ENCODE peak calls at places on chromosomes 2 and 18, in nine cellular contexts. One of them, this sample, is unnamed.

GRCh38 chr2:20317690-20318089 is 33.0 kb downstream of the PUM2 start:
- DNase-seq in K562: no peak
- DNase-seq in Panc1: no peak
- DNase-seq in SK-N-SH: no peak
- DNase-seq in GM12878: no peak
- DNase-seq in HCT116: no peak
- DNase-seq in HepG2: no peak
- DNase-seq in GM23338: no peak
- DNase-seq in A549: no peak
- DNase-seq in this sample: no peak

GRCh38 chr2:109213646-109214417 is 84.8 kb downstream of the SH3RF3 start:
- DNase-seq in K562: peak; percentile 40
- DNase-seq in A549: no peak
- DNase-seq in HCT116: no peak
- DNase-seq in HepG2: no peak
- DNase-seq in GM12878: peak; percentile 82
- DNase-seq in SK-N-SH: no peak
- DNase-seq in Panc1: no peak
- DNase-seq in GM23338: no peak
- DNase-seq in this sample: peak; percentile 86

GRCh38 chr18:61710082-61710620 is 182.7 kb downstream of the RNF152 start:
- DNase-seq in GM23338: no peak
- DNase-seq in A549: no peak
- DNase-seq in Panc1: no peak
- DNase-seq in HepG2: no peak
- DNase-seq in HCT116: no peak
- DNase-seq in K562: no peak
- DNase-seq in SK-N-SH: no peak
- DNase-seq in GM12878: no peak
- DNase-seq in this sample: no peak

GRCh38 chr2:169715379-169716228 is 18.0 kb upstream of the KLHL23 start:
- DNase-seq in A549: no peak
- DNase-seq in SK-N-SH: peak; percentile 30
- DNase-seq in HCT116: no peak
- DNase-seq in GM23338: no peak
- DNase-seq in K562: peak; percentile 41
- DNase-seq in HepG2: peak; percentile 98
- DNase-seq in GM12878: no peak
- DNase-seq in Panc1: no peak
- DNase-seq in this sample: no peak

GRCh38 chr2:190062617-190063016 is at the start of gene MSTN:
- DNase-seq in HCT116: no peak
- DNase-seq in Panc1: no peak
- DNase-seq in GM23338: no peak
- DNase-seq in HepG2: no peak
- DNase-seq in A549: no peak
- DNase-seq in SK-N-SH: no peak
- DNase-seq in GM12878: no peak
- DNase-seq in K562: no peak
- DNase-seq in this sample: no peak

GRCh38 chr18:72235422-72235821 is 308.7 kb downstream of the CBLN2 start:
- DNase-seq in A549: peak; percentile 15
- DNase-seq in HCT116: no peak
- DNase-seq in Panc1: no peak
- DNase-seq in GM23338: no peak
- DNase-seq in K562: no peak
- DNase-seq in GM12878: no peak
- DNase-seq in SK-N-SH: no peak
- DNase-seq in HepG2: no peak
- DNase-seq in this sample: no peak

GRCh38 chr18:57898506-57899124 is 95.5 kb upstream of the ATP8B1 start:
- DNase-seq in GM12878: no peak
- DNase-seq in A549: peak; percentile 16
- DNase-seq in GM23338: no peak
- DNase-seq in HepG2: no peak
- DNase-seq in K562: no peak
- DNase-seq in Panc1: no peak
- DNase-seq in SK-N-SH: no peak
- DNase-seq in HCT116: no peak
- DNase-seq in this sample: no peak

GRCh38 chr2:62309465-62310091 is 113.7 kb downstream of the B3GNT2 start:
- DNase-seq in SK-N-SH: peak; percentile 78
- DNase-seq in GM12878: peak; percentile 99
- DNase-seq in A549: no peak
- DNase-seq in HCT116: no peak
- DNase-seq in GM23338: peak; percentile 56
- DNase-seq in Panc1: no peak
- DNase-seq in K562: no peak
- DNase-seq in HepG2: no peak
- DNase-seq in this sample: no peak

GRCh38 chr2:153068067-153068466 is 349.6 kb downstream of the ARL6IP6 start:
- DNase-seq in SK-N-SH: no peak
- DNase-seq in GM23338: no peak
- DNase-seq in K562: no peak
- DNase-seq in GM12878: no peak
- DNase-seq in HCT116: no peak
- DNase-seq in Panc1: no peak
- DNase-seq in A549: no peak
- DNase-seq in HepG2: no peak
- DNase-seq in this sample: no peak

GRCh38 chr2:85887566-85888019 is 1.2 kb downstream of the ST3GAL5 start:
- DNase-seq in Panc1: no peak
- DNase-seq in HepG2: no peak
- DNase-seq in HCT116: no peak
- DNase-seq in GM12878: no peak
- DNase-seq in K562: no peak
- DNase-seq in A549: peak; percentile 57
- DNase-seq in GM23338: no peak
- DNase-seq in SK-N-SH: peak; percentile 52
- DNase-seq in this sample: peak; percentile 66

GRCh38 chr2:233915133-233915532 is 2.0 kb upstream of the TRPM8 start:
- DNase-seq in GM23338: peak; percentile 38
- DNase-seq in K562: no peak
- DNase-seq in HCT116: no peak
- DNase-seq in SK-N-SH: peak; percentile 32
- DNase-seq in A549: peak; percentile 50
- DNase-seq in Panc1: no peak
- DNase-seq in GM12878: no peak
- DNase-seq in HepG2: no peak
- DNase-seq in this sample: no peak

GRCh38 chr2:127932199-127932877 is 46.6 kb upstream of the AMMECR1L start:
- DNase-seq in K562: no peak
- DNase-seq in GM23338: no peak
- DNase-seq in A549: peak; percentile 65
- DNase-seq in GM12878: no peak
- DNase-seq in HepG2: no peak
- DNase-seq in SK-N-SH: no peak
- DNase-seq in HCT116: peak; percentile 64
- DNase-seq in Panc1: peak; percentile 86
- DNase-seq in this sample: no peak

GRCh38 chr2:100739735-100740432 is 80.1 kb upstream of the NPAS2 start:
- DNase-seq in HCT116: no peak
- DNase-seq in A549: no peak
- DNase-seq in Panc1: no peak
- DNase-seq in GM12878: no peak
- DNase-seq in K562: peak; percentile 20
- DNase-seq in HepG2: no peak
- DNase-seq in GM23338: no peak
- DNase-seq in SK-N-SH: no peak
- DNase-seq in this sample: no peak

GRCh38 chr18:59219672-59220163 is at the start of gene GRP:
- DNase-seq in GM12878: no peak
- DNase-seq in HepG2: no peak
- DNase-seq in GM23338: peak; percentile 59
- DNase-seq in K562: no peak
- DNase-seq in HCT116: no peak
- DNase-seq in SK-N-SH: peak; percentile 42
- DNase-seq in Panc1: no peak
- DNase-seq in A549: no peak
- DNase-seq in this sample: no peak

GRCh38 chr2:96822786-96823185 is 6.7 kb downstream of the CNNM3 start:
- DNase-seq in HepG2: no peak
- DNase-seq in A549: no peak
- DNase-seq in HCT116: no peak
- DNase-seq in Panc1: no peak
- DNase-seq in GM12878: no peak
- DNase-seq in GM23338: no peak
- DNase-seq in SK-N-SH: no peak
- DNase-seq in K562: no peak
- DNase-seq in this sample: no peak

GRCh38 chr2:161178756-161179155 is 18.5 kb downstream of the TANK start:
- DNase-seq in HCT116: no peak
- DNase-seq in K562: no peak
- DNase-seq in A549: no peak
- DNase-seq in SK-N-SH: no peak
- DNase-seq in GM12878: no peak
- DNase-seq in GM23338: peak; percentile 11
- DNase-seq in Panc1: no peak
- DNase-seq in HepG2: no peak
- DNase-seq in this sample: no peak

GRCh38 chr2:17282245-17282644 is 236.0 kb downstream of the RAD51AP2 start:
- DNase-seq in HCT116: no peak
- DNase-seq in HepG2: no peak
- DNase-seq in Panc1: no peak
- DNase-seq in A549: no peak
- DNase-seq in SK-N-SH: no peak
- DNase-seq in K562: no peak
- DNase-seq in GM23338: no peak
- DNase-seq in GM12878: no peak
- DNase-seq in this sample: no peak

GRCh38 chr2:233202531-233202944 is 48.9 kb upstream of the ATG16L1 start:
- DNase-seq in K562: no peak
- DNase-seq in SK-N-SH: no peak
- DNase-seq in GM12878: peak; percentile 64
- DNase-seq in HCT116: no peak
- DNase-seq in A549: no peak
- DNase-seq in GM23338: no peak
- DNase-seq in HepG2: no peak
- DNase-seq in Panc1: no peak
- DNase-seq in this sample: peak; percentile 28

GRCh38 chr2:120732506-120733237 is 3.0 kb upstream of the GLI2 start:
- DNase-seq in K562: no peak
- DNase-seq in GM23338: no peak
- DNase-seq in A549: no peak
- DNase-seq in Panc1: no peak
- DNase-seq in SK-N-SH: no peak
- DNase-seq in HepG2: no peak
- DNase-seq in HCT116: no peak
- DNase-seq in GM12878: no peak
- DNase-seq in this sample: no peak

DNA sequence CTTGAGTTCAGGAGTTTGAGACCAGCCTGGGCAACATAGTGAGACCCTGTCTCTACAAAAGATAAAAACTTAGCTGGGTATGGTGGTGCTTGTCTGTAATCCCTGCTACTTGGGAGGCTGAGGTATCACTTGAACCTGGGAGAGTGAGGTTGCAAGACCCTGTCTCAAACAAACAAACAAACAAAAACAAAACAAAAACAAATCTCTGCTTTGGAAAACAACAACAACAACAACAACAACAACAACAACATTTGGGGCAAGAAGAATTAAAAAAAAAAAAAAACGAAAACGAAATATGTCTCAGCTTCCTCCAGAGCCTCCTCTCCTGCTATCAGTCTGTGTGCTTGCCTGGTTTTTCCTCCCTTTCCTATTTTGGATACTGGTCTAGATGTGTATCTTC is 16.9 kb downstream of the SLC4A1AP start:
- DNase-seq in GM23338: no peak
- DNase-seq in Panc1: no peak
- DNase-seq in GM12878: no peak
- DNase-seq in A549: no peak
- DNase-seq in HepG2: no peak
- DNase-seq in HCT116: no peak
- DNase-seq in SK-N-SH: no peak
- DNase-seq in K562: no peak
- DNase-seq in this sample: no peak
- TF ChIP-seq REST in GM23338: no peak
- TF ChIP-seq REST in Panc1: no peak
- TF ChIP-seq REST in GM12878: no peak
- TF ChIP-seq REST in A549: no peak
- TF ChIP-seq REST in HepG2: no peak
- TF ChIP-seq REST in HCT116: no peak
- TF ChIP-seq REST in SK-N-SH: no peak
- TF ChIP-seq REST in K562: no peak
- TF ChIP-seq REST in this sample: no peak

GRCh38 chr18:53971331-53971730 is 253.1 kb downstream of the MBD2 start:
- DNase-seq in GM12878: no peak
- DNase-seq in HCT116: no peak
- DNase-seq in SK-N-SH: no peak
- DNase-seq in GM23338: no peak
- DNase-seq in K562: no peak
- DNase-seq in A549: no peak
- DNase-seq in HepG2: no peak
- DNase-seq in Panc1: no peak
- DNase-seq in this sample: no peak
- TF ChIP-seq REST in GM12878: no peak
- TF ChIP-seq REST in HCT116: no peak
- TF ChIP-seq REST in SK-N-SH: no peak
- TF ChIP-seq REST in GM23338: no peak
- TF ChIP-seq REST in K562: no peak
- TF ChIP-seq REST in A549: no peak
- TF ChIP-seq REST in HepG2: no peak
- TF ChIP-seq REST in Panc1: no peak
- TF ChIP-seq REST in this sample: no peak

GRCh38 chr2:196244516-196244915 is 73.1 kb upstream of the STK17B start:
- DNase-seq in SK-N-SH: no peak
- DNase-seq in GM23338: no peak
- DNase-seq in K562: no peak
- DNase-seq in Panc1: no peak
- DNase-seq in A549: no peak
- DNase-seq in HepG2: no peak
- DNase-seq in GM12878: no peak
- DNase-seq in HCT116: no peak
- DNase-seq in this sample: no peak
- TF ChIP-seq REST in SK-N-SH: no peak
- TF ChIP-seq REST in GM23338: no peak
- TF ChIP-seq REST in K562: no peak
- TF ChIP-seq REST in Panc1: no peak
- TF ChIP-seq REST in A549: no peak
- TF ChIP-seq REST in HepG2: no peak
- TF ChIP-seq REST in GM12878: no peak
- TF ChIP-seq REST in HCT116: no peak
- TF ChIP-seq REST in this sample: no peak

DNA sequence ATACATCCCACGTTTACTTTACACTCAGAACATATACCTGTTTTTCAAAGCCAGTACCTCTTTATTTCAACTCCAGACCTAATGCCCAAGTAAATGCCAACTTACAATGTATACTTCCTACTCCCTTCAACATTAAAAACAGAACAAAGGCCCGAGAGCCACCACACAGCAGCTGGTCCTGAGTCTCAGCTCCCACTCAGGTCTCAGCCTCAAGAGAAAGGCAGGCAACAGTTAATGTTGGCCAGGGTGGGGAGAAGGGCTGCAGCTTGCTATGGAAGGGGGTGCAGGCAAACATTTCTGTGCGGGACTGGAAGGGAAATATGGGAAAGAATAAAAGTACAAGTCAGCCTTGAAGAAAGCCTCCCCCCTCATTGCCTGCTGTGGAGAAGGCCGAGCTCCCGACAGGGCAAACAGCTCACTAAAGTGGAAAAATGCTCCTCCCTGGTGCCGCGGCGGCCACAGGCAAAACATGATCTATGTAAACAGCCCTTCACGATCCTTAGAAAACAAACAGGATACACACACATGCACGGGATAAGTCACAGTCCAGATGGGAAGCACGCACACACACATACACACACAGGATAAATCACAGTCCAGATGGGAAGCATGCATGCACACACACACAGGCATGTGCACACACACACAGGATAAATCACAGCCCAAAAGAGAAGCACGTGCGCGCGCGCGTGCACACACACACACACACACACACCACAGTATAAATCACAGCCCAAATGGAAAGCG is 67.4 kb downstream of the ADNP2 start:
- DNase-seq in K562: no peak
- DNase-seq in Panc1: no peak
- DNase-seq in GM12878: no peak
- DNase-seq in SK-N-SH: no peak
- DNase-seq in HCT116: no peak
- DNase-seq in HepG2: peak; percentile 8
- DNase-seq in A549: no peak
- DNase-seq in GM23338: no peak
- DNase-seq in this sample: no peak
- TF ChIP-seq REST in K562: no peak
- TF ChIP-seq REST in Panc1: no peak
- TF ChIP-seq REST in GM12878: no peak
- TF ChIP-seq REST in SK-N-SH: no peak
- TF ChIP-seq REST in HCT116: no peak
- TF ChIP-seq REST in HepG2: no peak
- TF ChIP-seq REST in A549: no peak
- TF ChIP-seq REST in GM23338: no peak
- TF ChIP-seq REST in this sample: no peak